ENCODE peak calls at places on chromosomes 2 and 18, in five cellular contexts. Y is pancreas, R is IMR-90, V is right atrium auricular region, N is left ventricle myocardium inferior. P is an unnamed sample.

GRCh38 chr18:58044370-58045264 is 591 bp downstream of the NEDD4L start:
- DNase-seq in N (peak; percentile 22), R (peak; percentile 34), Y (peak; percentile 69), V (peak; percentile 65), P (peak; percentile 52)

GRCh38 chr2:109467701-109468100 is 146.1 kb downstream of the SEPTIN10 start:
- DNase-seq in R (no peak), N (no peak), V (no peak), Y (no peak), P (no peak)

GRCh38 chr2:129810521-129810920 is 168.9 kb upstream of the RAB6C start:
- DNase-seq in V (no peak), Y (no peak), R (no peak), N (no peak), P (no peak)

GRCh38 chr18:6956999-6957398 is 160.6 kb downstream of the LAMA1 start:
- DNase-seq in V (no peak), R (no peak), N (no peak), Y (no peak), P (no peak)

GRCh38 chr2:237625216-237625705 is 2.1 kb upstream of the LRRFIP1 start:
- DNase-seq in V (no peak), R (no peak), Y (no peak), N (peak; percentile 45), P (no peak)

GRCh38 chr2:149087751-149088150 is 49.3 kb downstream of the LYPD6B start:
- DNase-seq in R (no peak), N (no peak), Y (no peak), V (no peak), P (no peak)

GRCh38 chr2:221402072-221402471 is 170.0 kb downstream of the EPHA4 start:
- DNase-seq in R (peak; percentile 80), Y (no peak), N (no peak), V (no peak), P (no peak)

GRCh38 chr2:109612991-109613921 is 510 bp downstream of the SEPTIN10 start:
- DNase-seq in R (peak; percentile 61), N (peak; percentile 74), Y (peak; percentile 67), V (peak; percentile 71), P (peak; percentile 39)

GRCh38 chr2:240565267-240566202 is 2.7 kb upstream of the RNPEPL1 start:
- DNase-seq in Y (peak; percentile 75), V (peak; percentile 91), N (peak; percentile 76), R (peak; percentile 57), P (peak; percentile 91)

GRCh38 chr2:10686176-10686575 is 3.6 kb downstream of the NOL10 start:
- DNase-seq in Y (peak; percentile 33), V (no peak), N (no peak), R (no peak), P (no peak)

GRCh38 chr2:130834091-130834922 is 2.4 kb upstream of the ARHGEF4 start:
- DNase-seq in R (peak; percentile 72), Y (peak; percentile 88), V (no peak), N (no peak), P (no peak)

GRCh38 chr2:56369316-56369715 is 185.5 kb downstream of the CCDC85A start:
- DNase-seq in Y (no peak), R (no peak), V (no peak), N (no peak), P (no peak)

GRCh38 chr2:164669291-164669690 is 48.0 kb upstream of the GRB14 start:
- DNase-seq in R (no peak), N (no peak), Y (no peak), V (no peak), P (no peak)

GRCh38 chr2:11701206-11701605 is 31.2 kb upstream of the NTSR2 start:
- DNase-seq in V (no peak), Y (no peak), N (no peak), R (no peak), P (no peak)

GRCh38 chr18:11219571-11219970 is 70.2 kb upstream of the PIEZO2 start:
- DNase-seq in R (no peak), Y (no peak), V (no peak), N (no peak), P (no peak)

GRCh38 chr2:71459084-71459431 is 5.7 kb downstream of the DYSF start:
- DNase-seq in V (peak; percentile 43), R (no peak), N (no peak), Y (no peak), P (no peak)

GRCh38 chr2:156473445-156473844 is 37.3 kb downstream of the GPD2 start:
- DNase-seq in R (no peak), N (no peak), V (no peak), Y (no peak), P (no peak)

GRCh38 chr2:16763056-16763455 is 97.4 kb upstream of the CYRIA start:
- DNase-seq in V (no peak), N (no peak), Y (no peak), R (no peak), P (no peak)

GRCh38 chr2:105969552-105969951 is 224.5 kb downstream of the UXS1 start:
- DNase-seq in Y (no peak), R (no peak), N (no peak), V (no peak), P (no peak)

GRCh38 chr2:168160897-168161296 is 86.5 kb downstream of the STK39 start:
- DNase-seq in N (no peak), V (no peak), R (no peak), Y (no peak), P (no peak)

GRCh38 chr18:52283927-52284326 is 56.1 kb upstream of the DCC start:
- DNase-seq in Y (no peak), R (no peak), N (no peak), V (no peak), P (no peak)

GRCh38 chr2:231925303-231926179 is 655 bp downstream of the NPPC start:
- DNase-seq in Y (peak; percentile 83), N (peak; percentile 86), V (peak; percentile 81), R (peak; percentile 83), P (peak; percentile 86)

GRCh38 chr2:239518286-239519080 is 117.7 kb upstream of the HDAC4 start:
- DNase-seq in R (no peak), Y (no peak), N (peak; percentile 4), V (no peak), P (no peak)

GRCh38 chr2:26086155-26086634 is 52.3 kb downstream of the RAB10 start:
- DNase-seq in R (peak; percentile 84), V (no peak), N (no peak), Y (no peak), P (no peak)

GRCh38 chr18:7417742-7418141 is 149.4 kb upstream of the PTPRM start:
- DNase-seq in N (no peak), Y (no peak), R (no peak), V (no peak), P (no peak)

GRCh38 chr18:49886891-49887764 is 73.8 kb upstream of the ACAA2 start:
- DNase-seq in Y (no peak), V (no peak), R (no peak), N (no peak), P (no peak)

GRCh38 chr2:175007510-175007909 is 2.3 kb upstream of the CHN1 start:
- DNase-seq in Y (no peak), N (no peak), V (no peak), R (no peak), P (no peak)
- H3K4me3 ChIP-seq in Y (no peak overlapping the region), N (no peak overlapping the region), V (no peak overlapping the region), R (no peak overlapping the region), P (no peak overlapping the region)

GRCh38 chr2:46296216-46296839 is 879 bp upstream of the EPAS1 start:
- DNase-seq in V (peak; percentile 80), R (no peak), N (peak; percentile 52), Y (peak; percentile 70), P (peak; percentile 65)
- TF ChIP-seq CTCF in V (no peak), R (no peak), N (no peak), Y (no peak), P (no peak)

DNA sequence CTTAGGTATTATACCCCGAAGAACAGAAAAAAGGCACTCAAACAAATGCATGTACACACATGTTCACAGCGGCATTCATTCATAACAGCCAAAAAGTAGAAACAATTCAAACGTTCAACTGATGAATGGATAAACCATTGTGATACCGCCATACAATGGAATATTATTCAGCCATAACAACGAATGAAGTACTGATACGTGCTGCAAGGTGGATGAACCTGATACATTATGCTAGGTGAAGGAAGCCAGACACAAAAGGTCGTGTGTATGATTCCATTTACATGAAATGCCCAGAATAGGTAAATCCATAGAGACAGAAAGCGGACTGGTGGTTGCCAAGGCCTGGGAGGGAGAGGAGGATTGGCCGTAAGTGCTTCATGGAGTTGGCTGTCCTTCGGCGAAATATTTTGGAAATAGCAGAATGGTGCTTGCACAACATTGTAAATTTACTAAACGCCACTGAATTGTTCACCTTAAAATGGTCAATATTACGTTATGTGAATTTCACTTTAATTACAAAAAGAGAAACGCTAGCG is 750 bp upstream of the RMP24 start:
- DNase-seq in Y (no peak), N (no peak), R (no peak), V (no peak), P (no peak)
- H3K27ac ChIP-seq in Y (peak overlapping the region; percentile 89), N (peak overlapping the region; percentile 97), R (peak overlapping the region; percentile 85), V (peak overlapping the region; percentile 97), P (peak overlapping the region; percentile 92)

GRCh38 chr2:206213514-206213845 is 53.8 kb downstream of the EEF1B2 start:
- DNase-seq in N (no peak), R (no peak), Y (no peak), V (no peak), P (no peak)
- H3K4me3 ChIP-seq in N (peak overlapping the region; percentile 40), R (peak overlapping the region; percentile 28), Y (no peak overlapping the region), V (no peak overlapping the region), P (no peak overlapping the region)

GRCh38 chr2:68418855-68419254 is 48.2 kb downstream of the FBXO48 start:
- DNase-seq in Y (no peak), V (no peak), R (no peak), N (no peak), P (no peak)
- TF ChIP-seq CTCF in Y (no peak), V (no peak), R (no peak), N (no peak), P (no peak)

GRCh38 chr2:58101500-58101899 is 54.9 kb downstream of the VRK2 start:
- DNase-seq in Y (no peak), R (peak; percentile 44), V (no peak), N (no peak), P (no peak)

GRCh38 chr2:58098254-58099096 is 51.9 kb downstream of the VRK2 start:
- DNase-seq in Y (no peak), V (no peak), R (peak; percentile 84), N (no peak), P (no peak)

GRCh38 chr2:58099097-58099769 is 52.6 kb downstream of the VRK2 start:
- DNase-seq in Y (no peak), V (no peak), R (no peak), N (no peak), P (no peak)

GRCh38 chr2:58097025-58097424 is 50.4 kb downstream of the VRK2 start:
- DNase-seq in Y (no peak), R (no peak), N (no peak), V (no peak), P (no peak)
- H3K27ac ChIP-seq in Y (no peak overlapping the region), R (no peak overlapping the region), N (no peak overlapping the region), V (no peak overlapping the region), P (no peak overlapping the region)

GRCh38 chr2:98508690-98509054 is 64.0 kb downstream of the INPP4A start:
- DNase-seq in R (peak; percentile 73), N (peak; percentile 56), Y (no peak), V (peak; percentile 94), P (peak; percentile 41)

GRCh38 chr2:98505991-98506664 is 61.5 kb downstream of the INPP4A start:
- DNase-seq in R (no peak), Y (no peak), V (peak; percentile 55), N (no peak), P (no peak)

GRCh38 chr2:98507461-98507860 is 62.8 kb downstream of the INPP4A start:
- DNase-seq in N (no peak), R (no peak), V (no peak), Y (no peak), P (no peak)

GRCh38 chr2:98509542-98510321 is 65.1 kb downstream of the INPP4A start:
- DNase-seq in R (no peak), N (no peak), Y (no peak), V (no peak), P (no peak)

GRCh38 chr2:98507940-98508689 is 63.5 kb downstream of the INPP4A start:
- DNase-seq in N (peak; percentile 74), Y (no peak), V (peak; percentile 72), R (no peak), P (no peak)
- H3K4me3 ChIP-seq in N (no peak overlapping the region), Y (no peak overlapping the region), V (no peak overlapping the region), R (no peak overlapping the region), P (no peak overlapping the region)